ENCODE peak calls at places on chromosomes 7 and 10, in four cellular contexts. U, Q, H and E are unnamed samples.

GRCh38 chr10:87654212-87654611 is 5.5 kb upstream of the PAPSS2 start:
- DNase-seq in U (no peak), Q (no peak), H (no peak), E (no peak)

GRCh38 chr7:39827571-39827970 is 122.5 kb upstream of the CDK13 start:
- DNase-seq in U (no peak), Q (no peak), H (no peak), E (no peak)

GRCh38 chr7:66359656-66360211 is 154.6 kb downstream of the TPST1 start:
- DNase-seq in U (no peak), Q (no peak), H (no peak), E (no peak)

GRCh38 chr10:45602082-45602730 is 70.4 kb downstream of the ZFAND4 start:
- DNase-seq in U (no peak), Q (no peak), H (no peak), E (no peak)

GRCh38 chr10:110208614-110209398 is 1.4 kb downstream of the MXI1 start:
- DNase-seq in U (no peak), Q (peak; percentile 65), H (peak; percentile 34), E (peak; percentile 64)

GRCh38 chr10:78981970-78982281 is 86.8 kb upstream of the ZMIZ1 start:
- DNase-seq in U (no peak), Q (no peak), H (no peak), E (no peak)

GRCh38 chr10:17375936-17376584 is 78.3 kb downstream of the ST8SIA6 start:
- DNase-seq in U (no peak), Q (peak; percentile 63), H (no peak), E (no peak)

GRCh38 chr10:97427571-97428179 is 1.7 kb downstream of the PGAM1 start:
- DNase-seq in U (no peak), Q (peak; percentile 36), H (no peak), E (no peak)

GRCh38 chr7:3095046-3095445 is 51.4 kb upstream of the CARD11 start:
- DNase-seq in U (no peak), Q (no peak), H (peak; percentile 25), E (no peak)

GRCh38 chr10:77644557-77645243 is 7.1 kb upstream of the KCNMA1 start:
- DNase-seq in U (no peak), Q (no peak), H (no peak), E (no peak)

GRCh38 chr7:107025449-107026103 is 18.9 kb upstream of the PRKAR2B start:
- DNase-seq in U (no peak), Q (peak; percentile 89), H (no peak), E (no peak)

GRCh38 chr7:12982178-12982577 is 294.7 kb downstream of the ARL4A start:
- DNase-seq in U (no peak), Q (no peak), H (no peak), E (no peak)

GRCh38 chr7:132904209-132904608 is 177.7 kb downstream of the CHCHD3 start:
- DNase-seq in U (no peak), Q (no peak), H (no peak), E (no peak)

GRCh38 chr7:120833551-120833950 is 24.4 kb downstream of the TSPAN12 start:
- DNase-seq in U (no peak), Q (no peak), H (no peak), E (no peak)

GRCh38 chr10:21398549-21399345 is 126.7 kb downstream of the SKIDA1 start:
- DNase-seq in U (no peak), Q (no peak), H (no peak), E (no peak)

GRCh38 chr7:73892003-73892975 is 31.3 kb downstream of the TMEM270 start:
- DNase-seq in U (no peak), Q (peak; percentile 40), H (no peak), E (no peak)

GRCh38 chr7:43572516-43573049 is 10.3 kb upstream of the STK17A start:
- DNase-seq in U (no peak), Q (peak; percentile 82), H (no peak), E (peak; percentile 96)

GRCh38 chr10:12750526-12751201 is 250.8 kb downstream of the CCDC3 start:
- DNase-seq in U (no peak), Q (no peak), H (no peak), E (no peak)

GRCh38 chr7:95718556-95719410 is 53.6 kb upstream of the DYNC1I1 start:
- DNase-seq in U (no peak), Q (peak; percentile 15), H (no peak), E (no peak)

GRCh38 chr10:119058005-119058404 is 22.6 kb downstream of the EIF3A start:
- DNase-seq in U (no peak), Q (no peak), H (no peak), E (no peak)

GRCh38 chr10:3512263-3512662 is 272.7 kb downstream of the KLF6 start:
- DNase-seq in U (no peak), Q (no peak), H (no peak), E (no peak)

GRCh38 chr10:3460420-3461128 is 288.0 kb upstream of the PITRM1 start:
- DNase-seq in U (no peak), Q (no peak), H (no peak), E (no peak)

GRCh38 chr7:101172854-101173751 is 7.0 kb downstream of the NAT16 start:
- DNase-seq in U (no peak), Q (peak; percentile 41), H (no peak), E (no peak)

GRCh38 chr10:45438457-45439090 is 64.6 kb downstream of the ALOX5 start:
- DNase-seq in U (no peak), Q (no peak), H (no peak), E (no peak)

GRCh38 chr7:25073451-25073850 is 51.6 kb downstream of the CYCS start:
- DNase-seq in U (no peak), Q (no peak), H (no peak), E (no peak)
- TF ChIP-seq SPI1 in U (no peak), Q (no peak), H (no peak), E (no peak)

GRCh38 chr10:101565370-101565900 is 22.6 kb downstream of the POLL start:
- DNase-seq in U (no peak), Q (no peak), H (no peak), E (no peak)

GRCh38 chr10:101568054-101568745 is 19.9 kb downstream of the POLL start:
- DNase-seq in U (no peak), Q (no peak), H (no peak), E (no peak)

GRCh38 chr10:101565936-101566332 is 22.1 kb downstream of the POLL start:
- DNase-seq in U (no peak), Q (no peak), H (no peak), E (no peak)

GRCh38 chr10:101567165-101568006 is 20.7 kb downstream of the POLL start:
- DNase-seq in U (no peak), Q (no peak), H (no peak), E (no peak)

GRCh38 chr10:101566333-101567164 is 21.5 kb downstream of the POLL start:
- DNase-seq in U (no peak), Q (peak; percentile 72), H (peak; percentile 63), E (no peak)
- TF ChIP-seq POLR2AphosphoS5 in U (no peak), Q (no peak), H (no peak), E (no peak)

GRCh38 chr10:29621161-29621560 is 13.6 kb downstream of the SVIL start:
- DNase-seq in U (no peak), Q (no peak), H (no peak), E (no peak)
- TF ChIP-seq SPI1 in U (no peak), Q (no peak), H (no peak), E (no peak)

GRCh38 chr10:33032354-33033254 is 74.6 kb upstream of the ITGB1 start:
- DNase-seq in U (no peak), Q (no peak), H (no peak), E (no peak)
- TF ChIP-seq POLR2AphosphoS5 in U (no peak), Q (no peak), H (no peak), E (no peak)

GRCh38 chr7:31896929-31897328 is 173.3 kb downstream of the PDE1C start:
- DNase-seq in U (no peak), Q (no peak), H (no peak), E (no peak)
- TF ChIP-seq SPI1 in U (no peak), Q (no peak), H (no peak), E (no peak)

DNA sequence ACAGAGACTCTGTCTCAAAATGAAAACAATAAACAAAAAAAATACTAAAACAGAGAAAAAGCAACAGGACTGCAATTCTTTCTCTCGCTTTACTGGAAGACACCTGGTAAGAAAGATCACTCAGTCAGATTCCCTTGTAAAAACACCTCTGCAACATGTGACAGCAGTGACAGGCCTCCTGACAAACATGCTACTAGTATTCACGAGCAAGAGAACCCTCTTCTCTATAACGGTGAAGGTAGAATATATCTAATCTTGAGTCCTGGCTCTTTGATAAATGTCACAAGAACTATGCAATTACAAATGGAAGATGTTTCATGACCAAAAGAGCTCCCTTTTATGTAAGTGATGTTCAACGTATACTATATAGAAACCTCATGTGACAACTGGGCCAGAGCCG is 986.7 kb upstream of the LRRN3 start:
- DNase-seq in U (no peak), Q (no peak), H (no peak), E (no peak)
- TF ChIP-seq POLR2AphosphoS5 in U (no peak), Q (no peak), H (no peak), E (no peak)

DNA sequence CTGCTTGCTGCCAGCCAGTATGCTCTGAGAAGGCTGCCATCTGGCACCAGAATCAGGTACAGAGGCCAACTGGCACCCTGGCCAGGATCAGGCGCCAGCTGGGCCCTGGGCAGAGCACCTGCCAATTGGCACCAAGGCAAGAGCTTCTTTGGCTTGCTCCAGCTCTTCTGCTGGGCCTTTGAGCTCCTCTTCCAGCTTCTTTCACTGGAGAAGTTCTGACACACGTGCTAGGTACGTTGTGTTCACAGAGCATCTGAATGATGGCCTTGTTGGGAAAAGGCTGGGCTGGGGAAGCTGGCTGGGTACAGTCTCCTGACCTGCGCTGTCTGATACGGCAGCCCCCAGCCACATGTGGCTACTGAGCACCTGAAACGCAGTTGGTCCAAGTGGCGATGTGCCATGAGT is 31.7 kb upstream of the OPALIN start:
- DNase-seq in U (no peak), Q (no peak), H (no peak), E (no peak)
- TF ChIP-seq SPI1 in U (no peak), Q (no peak), H (no peak), E (no peak)